ENCODE peak calls at places on chromosomes 6 and 20, in six cellular contexts. P, C, N, Q, X and K are unnamed samples.

GRCh38 chr6:134873500-134874388 is 76.2 kb downstream of the ALDH8A1 start:
- DNase-seq in X (no peak), N (no peak), C (peak), Q (no peak), P (no peak), K (no peak)

GRCh38 chr6:135087803-135088202 is 33.2 kb upstream of the HBS1L start:
- DNase-seq in N (no peak), X (no peak), P (no peak), Q (no peak), C (no peak), K (no peak)

GRCh38 chr6:138428943-138429616 is 25.1 kb downstream of the HEBP2 start:
- DNase-seq in P (peak), X (no peak), C (no peak), N (no peak), Q (peak), K (peak)

GRCh38 chr20:54429364-54429763 is 46.0 kb upstream of the DOK5 start:
- DNase-seq in Q (no peak), X (no peak), P (no peak), C (no peak), N (no peak), K (no peak)

GRCh38 chr6:72916906-72917305 is 295.0 kb downstream of the KCNQ5 start:
- DNase-seq in X (no peak), Q (peak), C (no peak), P (no peak), N (no peak), K (no peak)

GRCh38 chr6:116268589-116269293 is 11.0 kb downstream of the TSPYL1 start:
- DNase-seq in Q (peak), N (no peak), P (peak), C (no peak), X (no peak), K (peak)

GRCh38 chr20:14928083-14928482 is 590.7 kb upstream of the FLRT3 start:
- DNase-seq in P (peak), X (no peak), C (no peak), N (no peak), Q (no peak), K (no peak)

GRCh38 chr6:163667372-163668060 is 253.0 kb downstream of the QKI start:
- DNase-seq in X (no peak), C (no peak), N (no peak), P (no peak), Q (peak), K (peak)

GRCh38 chr6:33897193-33897479 is 93.3 kb upstream of the MLN start:
- DNase-seq in P (no peak), C (no peak), X (no peak), Q (no peak), N (no peak), K (no peak)

GRCh38 chr20:39038047-39038446 is 75.9 kb downstream of the DHX35 start:
- DNase-seq in Q (no peak), X (no peak), N (no peak), P (no peak), C (no peak), K (no peak)
- TF ChIP-seq CTCF in Q (no peak), X (no peak), N (no peak), P (no peak), C (no peak), K (no peak)

GRCh38 chr20:8535403-8536003 is 403.4 kb downstream of the PLCB1 start:
- DNase-seq in X (no peak), C (no peak), N (no peak), P (no peak), Q (peak), K (no peak)
- TF ChIP-seq CTCF in X (no peak), C (no peak), N (peak), P (peak), Q (peak), K (peak)

GRCh38 chr6:100228437-100229424 is 234.7 kb upstream of the MCHR2 start:
- DNase-seq in N (peak), Q (peak), C (peak), X (no peak), P (peak), K (peak)
- TF ChIP-seq CTCF in N (peak), Q (peak), C (no peak), X (no peak), P (no peak), K (peak)

DNA sequence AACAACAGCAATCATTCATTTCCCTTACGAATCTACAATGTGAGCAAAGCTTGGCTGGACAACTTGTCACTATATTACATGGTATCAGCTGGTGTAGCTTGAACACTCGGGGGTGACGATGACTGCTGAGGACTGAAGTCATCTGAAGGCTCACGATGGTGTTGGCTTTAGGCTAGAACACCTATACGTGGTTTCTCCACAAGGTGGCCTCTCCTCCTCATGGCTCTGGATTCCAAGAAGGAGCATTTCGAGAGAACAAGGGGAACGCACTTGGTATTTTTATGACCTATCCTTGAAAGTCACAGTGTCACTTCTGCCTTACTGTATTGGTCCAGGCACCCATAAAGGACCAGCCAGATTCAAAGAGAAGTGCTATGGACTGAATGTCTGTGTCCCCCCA is 37.5 kb upstream of the ADGRF1 start:
- DNase-seq in X (no peak), Q (no peak), P (peak), N (no peak), C (no peak), K (no peak)
- TF ChIP-seq CTCF in X (no peak), Q (peak), P (no peak), N (no peak), C (no peak), K (no peak)

GRCh38 chr20:58246346-58246745 is 17.9 kb upstream of the ANKRD60 start:
- DNase-seq in X (no peak), N (no peak), Q (peak), P (peak), C (no peak), K (peak)
- TF ChIP-seq CTCF in X (no peak), N (no peak), Q (peak), P (peak), C (no peak), K (peak)

GRCh38 chr6:16711551-16712249 is 49.6 kb downstream of the ATXN1 start:
- DNase-seq in X (no peak), Q (peak), C (no peak), P (peak), N (no peak), K (no peak)
- TF ChIP-seq CTCF in X (no peak), Q (no peak), C (no peak), P (peak), N (no peak), K (no peak)

GRCh38 chr20:49279677-49280462 is 2.0 kb upstream of the ZNFX1 start:
- DNase-seq in N (no peak), X (no peak), C (no peak), P (no peak), Q (no peak), K (no peak)
- TF ChIP-seq CTCF in N (no peak), X (no peak), C (no peak), P (no peak), Q (no peak), K (no peak)